ENCODE peak calls at places on chromosomes 7 and 10, in ten cellular contexts. H is HCT116; J is IMR-90; F is transverse colon; G is vagina; W is CD8-positive, alpha-beta memory T cell; Q is heart right ventricle; A is effector memory CD4-positive, alpha-beta T cell; B is left ventricle myocardium inferior; T is heart left ventricle. E is an unnamed sample. For H3K4me1, the result is how much of the 10 kb centered on the place peaks cover.

GRCh38 chr10:88466786-88467185 is 116.3 kb downstream of the RNLS start:
- DNase-seq in H (no peak), J (no peak), F (no peak), G (no peak), W (no peak), Q (no peak), A (no peak), B (no peak), T (no peak), E (no peak)

GRCh38 chr10:127878474-127879055 is 14.2 kb downstream of the CLRN3 start:
- DNase-seq in H (no peak), J (no peak), F (no peak), G (no peak), W (no peak), Q (no peak), A (no peak), B (no peak), T (no peak), E (no peak)

GRCh38 chr10:118504044-118504944 is 91.2 kb downstream of the PRLHR start:
- DNase-seq in H (peak), J (peak), F (no peak), G (peak), W (no peak), Q (no peak), A (no peak), B (no peak), T (no peak), E (no peak)

GRCh38 chr10:61464461-61465215 is 11.5 kb upstream of the TMEM26 start:
- DNase-seq in H (no peak), J (peak), F (no peak), G (no peak), W (no peak), Q (no peak), A (no peak), B (no peak), T (no peak), E (no peak)

GRCh38 chr7:69166979-69167516 is 431.2 kb upstream of the AUTS2 start:
- DNase-seq in H (no peak), J (no peak), F (no peak), G (no peak), W (no peak), Q (no peak), A (no peak), B (no peak), T (no peak), E (no peak)

GRCh38 chr7:130943336-130943901 is 209.4 kb upstream of the KLF14 start:
- DNase-seq in H (no peak), J (peak), F (no peak), G (no peak), W (peak), Q (no peak), A (no peak), B (no peak), T (no peak), E (no peak)

GRCh38 chr7:115933463-115933862 is 97.1 kb downstream of the TFEC start:
- DNase-seq in H (no peak), J (no peak), F (no peak), G (no peak), W (no peak), Q (no peak), A (no peak), B (no peak), T (no peak), E (no peak)

GRCh38 chr7:107592361-107593024 is 12.4 kb downstream of the BCAP29 start:
- DNase-seq in H (no peak), J (peak), F (no peak), G (no peak), W (no peak), Q (no peak), A (no peak), B (no peak), T (no peak), E (no peak)

GRCh38 chr7:136923111-136923510 is 54.7 kb downstream of the CHRM2 start:
- DNase-seq in H (no peak), J (peak), F (no peak), G (no peak), W (no peak), Q (no peak), A (no peak), B (no peak), T (no peak), E (no peak)

GRCh38 chr7:142383826-142384507 is 126.1 kb upstream of the PRSS58 start:
- DNase-seq in H (no peak), J (no peak), F (no peak), G (no peak), W (no peak), Q (no peak), A (no peak), B (no peak), T (no peak), E (no peak)

GRCh38 chr10:109902992-109903947 is 20.0 kb downstream of the XPNPEP1 start:
- DNase-seq in H (no peak), J (peak), F (no peak), G (no peak), W (no peak), Q (no peak), A (no peak), B (no peak), T (no peak), E (no peak)

GRCh38 chr7:114402866-114403635 is 11.6 kb upstream of the FOXP2 start:
- DNase-seq in H (no peak), J (no peak), F (no peak), G (no peak), W (no peak), Q (no peak), A (no peak), B (no peak), T (no peak), E (no peak)

GRCh38 chr10:130378556-130379400 is 242.6 kb downstream of the GLRX3 start:
- DNase-seq in H (no peak), J (no peak), F (no peak), G (no peak), W (no peak), Q (no peak), A (no peak), B (no peak), T (no peak), E (no peak)

GRCh38 chr10:124568339-124568738 is 106.7 kb downstream of the LHPP start:
- DNase-seq in H (no peak), J (no peak), F (no peak), G (no peak), W (no peak), Q (no peak), A (no peak), B (no peak), T (no peak), E (peak)

GRCh38 chr10:49620841-49621378 is 7.1 kb downstream of the CHAT start:
- DNase-seq in H (no peak), J (no peak), F (no peak), G (no peak), W (no peak), Q (no peak), A (no peak), B (no peak), T (no peak), E (no peak)

GRCh38 chr10:3766046-3766761 is 18.8 kb downstream of the KLF6 start:
- DNase-seq in H (no peak), J (peak), F (no peak), G (no peak), W (no peak), Q (no peak), A (no peak), B (no peak), T (no peak), E (no peak)

GRCh38 chr7:29488977-29489376 is 74.7 kb upstream of the PRR15 start:
- DNase-seq in H (no peak), J (peak), F (no peak), G (no peak), W (no peak), Q (no peak), A (no peak), B (no peak), T (no peak), E (no peak)

GRCh38 chr7:16531682-16532081 is 5.1 kb downstream of the LRRC72 start:
- DNase-seq in H (no peak), J (peak), F (no peak), G (no peak), W (no peak), Q (no peak), A (no peak), B (no peak), T (no peak), E (no peak)

GRCh38 chr10:70956029-70956759 is 67.8 kb upstream of the PCBD1 start:
- DNase-seq in H (no peak), J (no peak), F (no peak), G (no peak), W (no peak), Q (no peak), A (no peak), B (no peak), T (no peak), E (no peak)

GRCh38 chr10:36538945-36539586 is 586.3 kb upstream of the ANKRD30A start:
- DNase-seq in H (no peak), J (peak), F (no peak), G (no peak), W (no peak), Q (peak), A (no peak), B (no peak), T (peak), E (no peak)

GRCh38 chr10:93471110-93471651 is 11.0 kb downstream of the MYOF start:
- DNase-seq in H (peak), J (peak), F (no peak), G (no peak), W (no peak), Q (no peak), A (no peak), B (no peak), T (no peak), E (no peak)

GRCh38 chr7:157766098-157766497 is 429.3 kb downstream of the DNAJB6 start:
- DNase-seq in H (no peak), J (no peak), F (no peak), G (no peak), W (no peak), Q (no peak), A (no peak), B (no peak), T (no peak), E (no peak)

GRCh38 chr7:100723732-100724275 is 3.5 kb downstream of the EPO start:
- DNase-seq in H (no peak), J (no peak), F (no peak), G (no peak), W (no peak), Q (no peak), A (no peak), B (no peak), T (no peak), E (no peak)

GRCh38 chr7:44631458-44632115 is 25.2 kb downstream of the OGDH start:
- DNase-seq in H (no peak), J (peak), F (no peak), G (no peak), W (peak), Q (no peak), A (peak), B (no peak), T (no peak), E (no peak)
- H3K4me3 ChIP-seq in H (no peak), J (no peak), F (no peak), G (no peak), W (no peak), Q (no peak), A (peak), B (no peak), T (no peak), E (no peak)

GRCh38 chr7:2516194-2516555 is 3.4 kb upstream of the LFNG start:
- DNase-seq in H (no peak), J (no peak), F (no peak), G (no peak), W (no peak), Q (no peak), A (no peak), B (no peak), T (no peak), E (no peak)
- H3K27ac ChIP-seq in H (no peak), J (no peak), F (no peak), G (no peak), W (no peak), Q (peak), A (no peak), B (no peak), T (no peak), E (no peak)

DNA sequence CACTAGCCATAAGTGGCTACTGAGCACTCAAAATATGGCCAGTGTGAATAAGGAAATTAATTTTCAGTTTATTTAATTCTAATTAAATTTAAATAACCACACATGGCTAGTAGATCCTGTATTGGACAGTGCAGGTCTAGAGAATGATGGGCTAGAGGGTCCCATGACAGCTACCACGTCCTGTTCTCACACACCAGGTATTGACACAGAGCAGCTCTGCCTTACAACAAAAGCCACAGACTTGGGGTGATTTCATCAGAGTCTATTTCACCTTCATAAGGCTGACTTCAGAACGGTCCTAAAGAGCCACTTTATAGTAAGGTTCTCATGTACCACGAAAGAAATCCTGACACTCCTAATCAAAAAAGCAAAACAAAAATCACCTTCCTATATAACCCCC is 111.3 kb downstream of the UBE2H start:
- DNase-seq in H (no peak), J (no peak), F (no peak), G (peak), W (no peak), Q (no peak), A (no peak), B (no peak), T (no peak), E (no peak)
- H3K4me1 ChIP-seq in H (under half), J (under half), F (under half), G (under half), W (under half), Q (half or more), A (under half), B (half or more), T (half or more), E (under half)

DNA sequence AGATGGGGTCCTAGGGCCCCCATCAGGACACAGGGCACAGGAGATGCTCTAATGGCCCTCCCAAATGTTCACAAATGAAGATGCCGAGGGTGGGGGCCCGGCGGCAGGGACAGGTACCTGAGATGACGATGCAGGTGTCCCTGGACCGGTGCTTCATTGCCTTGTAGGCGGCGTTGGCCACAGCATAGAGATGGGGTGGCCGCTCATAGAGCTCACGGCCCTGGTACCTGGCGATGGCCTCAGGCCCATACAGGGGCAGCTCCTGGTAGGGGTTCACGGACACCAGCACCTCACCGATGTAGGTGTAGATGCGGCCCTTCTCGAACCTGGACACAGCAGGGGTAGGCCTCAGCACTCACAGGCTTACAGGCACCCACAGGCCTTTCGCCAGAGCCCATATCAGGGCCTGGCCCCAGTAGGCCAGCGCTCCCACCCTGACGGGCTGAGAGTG is 2.0 kb downstream of the MYO1G start:
- DNase-seq in H (no peak), J (no peak), F (no peak), G (no peak), W (no peak), Q (no peak), A (no peak), B (no peak), T (no peak), E (no peak)
- H3K4me3 ChIP-seq in H (no peak), J (no peak), F (no peak), G (no peak), W (peak), Q (no peak), A (peak), B (no peak), T (no peak), E (peak)